ENCODE peak calls at places on chromosome 21, in ten cellular contexts. G is heart right ventricle, L is AG04450, K is dorsolateral prefrontal cortex, X is lower lobe of right lung, A is fibroblast of lung, W is tibial nerve, H is RWPE2, R is lung, O is Peyer's patch. Z is an unnamed sample.

GRCh38 chr21:26445440-26445839 is 127.6 kb downstream of the CYYR1 start:
- DNase-seq in G (no peak), L (no peak), K (no peak), X (no peak), A (peak; percentile 90), W (no peak), H (no peak), R (no peak), O (no peak), Z (no peak)

GRCh38 chr21:42864812-42865211 is 14.5 kb downstream of the WDR4 start:
- DNase-seq in G (no peak), L (no peak), K (peak; percentile 71), X (no peak), A (no peak), W (no peak), H (no peak), R (no peak), O (no peak), Z (no peak)

GRCh38 chr21:29349702-29350101 is 51.0 kb downstream of the BACH1 start:
- DNase-seq in G (no peak), L (no peak), K (no peak), X (peak; percentile 55), A (peak; percentile 56), W (no peak), H (no peak), R (peak; percentile 73), O (no peak), Z (no peak)

GRCh38 chr21:42857216-42857615 is 22.1 kb downstream of the WDR4 start:
- DNase-seq in G (no peak), L (no peak), K (no peak), X (no peak), A (no peak), W (no peak), H (no peak), R (no peak), O (no peak), Z (no peak)

GRCh38 chr21:26169061-26169610 is 1.4 kb downstream of the APP start:
- DNase-seq in G (no peak), L (no peak), K (no peak), X (no peak), A (peak; percentile 72), W (no peak), H (no peak), R (peak; percentile 39), O (peak; percentile 18), Z (no peak)

GRCh38 chr21:21045538-21045937 is 47.3 kb downstream of the NCAM2 start:
- DNase-seq in G (no peak), L (no peak), K (no peak), X (no peak), A (peak; percentile 23), W (no peak), H (no peak), R (no peak), O (no peak), Z (no peak)

GRCh38 chr21:25636727-25637126 is 2.3 kb upstream of the JAM2 start:
- DNase-seq in G (no peak), L (no peak), K (no peak), X (no peak), A (peak; percentile 2), W (no peak), H (no peak), R (no peak), O (no peak), Z (no peak)

GRCh38 chr21:23968722-23969647 is 1638.3 kb downstream of the MRPL39 start:
- DNase-seq in G (no peak), L (peak; percentile 7), K (no peak), X (no peak), A (peak; percentile 12), W (no peak), H (no peak), R (no peak), O (peak; percentile 80), Z (no peak)

GRCh38 chr21:27713159-27714109 is 746.5 kb upstream of the ADAMTS5 start:
- DNase-seq in G (no peak), L (no peak), K (no peak), X (peak; percentile 60), A (no peak), W (no peak), H (no peak), R (no peak), O (no peak), Z (no peak)

GRCh38 chr21:41348434-41348833 is 13.4 kb upstream of the MX2 start:
- DNase-seq in G (no peak), L (no peak), K (no peak), X (no peak), A (no peak), W (no peak), H (no peak), R (no peak), O (no peak), Z (no peak)
- H3K27me3 ChIP-seq in G (no peaks in the 10 kb centered on the region), L (peaks cover 9% of the 10 kb centered on the region), K (no peaks in the 10 kb centered on the region), X (peaks cover 12% of the 10 kb centered on the region), A (no peaks in the 10 kb centered on the region), W (no peaks in the 10 kb centered on the region), H (no peaks in the 10 kb centered on the region), R (no peaks in the 10 kb centered on the region), O (no peaks in the 10 kb centered on the region), Z (no peaks in the 10 kb centered on the region)

DNA sequence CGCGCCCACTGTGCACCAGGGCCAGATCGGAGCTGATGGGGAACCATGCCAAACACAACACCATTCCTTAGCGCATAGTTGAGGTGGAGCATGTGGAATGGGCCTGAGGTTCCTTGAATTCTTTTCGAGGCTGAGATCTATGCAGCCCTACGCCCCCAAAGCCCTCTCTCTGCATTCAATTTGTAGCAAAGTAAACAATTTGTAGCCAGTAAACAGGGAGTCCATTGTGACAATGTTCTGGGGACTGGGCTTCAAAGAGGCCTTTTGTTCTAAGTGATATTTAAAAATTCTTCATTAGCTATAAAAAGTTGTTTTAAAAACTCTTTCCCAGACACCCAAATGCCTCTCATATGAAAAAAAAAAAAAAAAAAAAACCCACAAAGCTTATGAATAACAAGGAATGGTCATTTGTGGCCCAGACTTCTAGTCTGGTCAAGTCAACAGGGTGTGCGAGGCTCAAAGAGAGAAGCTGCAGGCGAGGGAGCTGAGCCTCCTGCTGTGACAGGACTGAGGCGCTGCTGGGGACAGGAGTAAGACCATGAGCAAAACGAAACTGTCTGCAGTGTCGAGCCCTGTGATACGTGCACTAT is 30.6 kb upstream of the KCNE2 start:
- DNase-seq in G (no peak), L (no peak), K (no peak), X (no peak), A (peak; percentile 89), W (no peak), H (no peak), R (no peak), O (no peak), Z (no peak)
- H3K27ac ChIP-seq in G (no peak overlapping the region), L (no peak overlapping the region), K (no peak overlapping the region), X (no peak overlapping the region), A (no peak overlapping the region), W (peak overlapping the region; percentile 65), H (no peak overlapping the region), R (no peak overlapping the region), O (no peak overlapping the region), Z (no peak overlapping the region)

DNA sequence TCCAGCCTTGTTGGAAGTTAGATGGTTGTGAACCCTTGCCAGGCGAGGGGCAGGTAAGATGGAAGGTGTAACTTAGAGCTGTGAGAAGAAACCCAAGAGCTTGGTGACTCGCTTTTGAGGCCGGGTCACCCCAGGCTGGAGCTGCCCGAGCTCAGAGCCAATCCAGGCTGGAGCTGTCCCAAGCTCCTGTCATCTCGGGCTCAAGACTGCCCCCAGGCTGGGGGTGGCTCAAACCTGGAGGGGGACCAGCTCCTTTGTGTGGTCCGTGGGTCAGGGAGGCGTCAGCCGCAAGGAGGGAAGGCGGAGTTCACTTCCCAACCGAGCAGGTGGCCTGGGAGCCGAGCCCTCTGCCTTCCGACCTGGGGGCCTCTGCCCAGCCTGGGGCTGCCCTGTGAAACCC is 2.0 kb downstream of the HUNK start:
- DNase-seq in G (no peak), L (no peak), K (peak; percentile 45), X (no peak), A (no peak), W (no peak), H (no peak), R (no peak), O (no peak), Z (no peak)
- H3K27me3 ChIP-seq in G (peaks cover 22% of the 10 kb centered on the region), L (peaks cover 34% of the 10 kb centered on the region), K (no peaks in the 10 kb centered on the region), X (peaks cover 56% of the 10 kb centered on the region), A (peaks cover 15% of the 10 kb centered on the region), W (no peaks in the 10 kb centered on the region), H (peaks cover 91% of the 10 kb centered on the region), R (no peaks in the 10 kb centered on the region), O (no peaks in the 10 kb centered on the region), Z (peaks cover 1% of the 10 kb centered on the region)

DNA sequence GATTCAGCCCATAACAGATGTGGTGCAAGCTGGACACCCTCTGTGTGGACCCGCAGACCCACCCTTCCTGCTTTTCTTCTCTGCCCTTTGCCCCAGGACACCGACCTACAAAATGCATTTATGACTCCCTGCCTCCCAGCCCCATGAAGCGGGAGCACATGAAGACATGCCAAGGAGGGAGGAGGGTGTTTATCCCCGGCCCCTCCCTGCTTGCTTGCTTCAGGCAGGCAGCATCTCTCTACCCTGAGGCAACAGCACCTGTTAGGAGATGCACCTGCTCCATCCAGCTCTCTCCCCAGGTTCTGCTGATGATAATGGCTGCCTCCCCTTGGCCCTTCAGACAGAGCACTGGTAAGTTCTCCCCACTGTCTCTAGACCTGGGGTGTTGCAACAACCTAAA is 187.5 kb downstream of the PSMG1 start:
- DNase-seq in G (no peak), L (no peak), K (no peak), X (no peak), A (no peak), W (no peak), H (no peak), R (no peak), O (no peak), Z (no peak)
- H3K27ac ChIP-seq in G (peak overlapping the region; percentile 82), L (no peak overlapping the region), K (no peak overlapping the region), X (no peak overlapping the region), A (no peak overlapping the region), W (no peak overlapping the region), H (no peak overlapping the region), R (no peak overlapping the region), O (no peak overlapping the region), Z (no peak overlapping the region)

GRCh38 chr21:45724345-45724961 is 80.9 kb downstream of the PCBP3 start:
- DNase-seq in G (peak; percentile 39), L (no peak), K (peak; percentile 54), X (no peak), A (no peak), W (no peak), H (no peak), R (no peak), O (no peak), Z (no peak)
- H3K27me3 ChIP-seq in G (no peaks in the 10 kb centered on the region), L (peaks cover 2% of the 10 kb centered on the region), K (no peaks in the 10 kb centered on the region), X (no peaks in the 10 kb centered on the region), A (no peaks in the 10 kb centered on the region), W (no peaks in the 10 kb centered on the region), H (peaks cover 2% of the 10 kb centered on the region), R (no peaks in the 10 kb centered on the region), O (no peaks in the 10 kb centered on the region), Z (no peaks in the 10 kb centered on the region)

GRCh38 chr21:41681336-41681801 is 85.5 kb downstream of the RIPK4 start:
- DNase-seq in G (no peak), L (no peak), K (no peak), X (no peak), A (no peak), W (no peak), H (no peak), R (no peak), O (no peak), Z (no peak)
- H3K27ac ChIP-seq in G (no peak overlapping the region), L (no peak overlapping the region), K (no peak overlapping the region), X (peak overlapping the region; percentile 60), A (no peak overlapping the region), W (no peak overlapping the region), H (peak overlapping the region; percentile 98), R (peak overlapping the region; percentile 69), O (no peak overlapping the region), Z (no peak overlapping the region)

Z was measured in iPS DF 6.9.